ENCODE peak calls at places on chromosomes 2 and 18, in four cellular contexts. S, E, P and K are unnamed samples.

GRCh38 chr2:127219716-127220090 is 396 bp downstream of the CYP27C1 start:
- DNase-seq in S (no peak), E (no peak), P (no peak), K (no peak)

GRCh38 chr2:9914384-9915065 is 37.0 kb upstream of the GRHL1 start:
- DNase-seq in P (no peak), E (no peak), S (peak; percentile 68), K (no peak)

GRCh38 chr2:239369631-239370161 is 31.1 kb downstream of the HDAC4 start:
- DNase-seq in P (no peak), E (peak; percentile 13), S (no peak), K (peak; percentile 50)

GRCh38 chr18:61973273-61974115 is 80.7 kb upstream of the RNF152 start:
- DNase-seq in E (no peak), S (no peak), P (no peak), K (no peak)

GRCh38 chr2:35298493-35298892 is 1057.1 kb upstream of the CRIM1 start:
- DNase-seq in E (no peak), P (no peak), S (peak; percentile 24), K (no peak)

GRCh38 chr2:88669371-88670214 is 21.9 kb upstream of the RPIA start:
- DNase-seq in S (peak; percentile 60), P (no peak), E (no peak), K (no peak)

GRCh38 chr2:216279011-216279410 is 93.3 kb downstream of the MARCHF4 start:
- DNase-seq in E (no peak), S (peak; percentile 42), P (no peak), K (no peak)

GRCh38 chr2:39584283-39584972 is 81.3 kb upstream of the TMEM178A start:
- DNase-seq in P (no peak), E (no peak), S (peak; percentile 75), K (no peak)

GRCh38 chr2:162022290-162022945 is 51.6 kb downstream of the DPP4 start:
- DNase-seq in E (no peak), S (peak; percentile 34), P (no peak), K (no peak)

GRCh38 chr2:221567231-221567760 is 4.8 kb downstream of the EPHA4 start:
- DNase-seq in E (no peak), P (no peak), S (no peak), K (no peak)

GRCh38 chr2:221562226-221562625 is 9.9 kb downstream of the EPHA4 start:
- DNase-seq in P (no peak), S (no peak), E (no peak), K (no peak)

GRCh38 chr2:221563601-221564000 is 8.5 kb downstream of the EPHA4 start:
- DNase-seq in P (no peak), E (no peak), S (no peak), K (no peak)

GRCh38 chr2:221558107-221558506 is 14.0 kb downstream of the EPHA4 start:
- DNase-seq in E (no peak), P (no peak), S (no peak), K (no peak)

DNA sequence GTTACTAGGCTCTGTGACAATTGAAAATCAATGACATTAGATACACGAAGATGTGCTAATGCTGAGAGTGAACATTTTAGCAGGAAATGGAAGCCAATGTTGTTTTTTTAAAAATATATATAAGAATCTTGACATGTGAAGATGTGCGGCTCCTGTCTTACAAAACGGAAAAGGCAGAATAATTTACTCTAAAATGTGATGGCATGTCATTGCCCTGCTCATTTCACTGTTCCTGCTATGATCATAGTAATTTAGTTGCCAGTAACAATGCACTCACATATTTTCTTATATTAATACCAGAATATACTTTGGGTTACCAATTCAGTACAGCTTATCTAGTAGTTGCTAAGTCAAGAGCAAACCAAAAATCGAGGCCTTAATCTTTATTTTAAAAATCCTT is 10.3 kb downstream of the EPHA4 start:
- DNase-seq in S (no peak), E (no peak), P (no peak), K (no peak)
- TF ChIP-seq CTCF in S (no peak), E (no peak), P (no peak), K (no peak)

GRCh38 chr2:130372833-130373807 is 17.3 kb downstream of the PTPN18 start:
- DNase-seq in P (no peak), S (no peak), E (no peak), K (no peak)
- H3K4me3 ChIP-seq in P (peak overlapping the region; percentile 87), S (peak overlapping the region; percentile 69), E (peak overlapping the region; percentile 74), K (peak overlapping the region; percentile 77)

GRCh38 chr18:44723366-44723765 is 42.7 kb downstream of the SETBP1 start:
- DNase-seq in P (no peak), E (no peak), S (no peak), K (no peak)
- TF ChIP-seq CTCF in P (no peak), E (no peak), S (no peak), K (no peak)

DNA sequence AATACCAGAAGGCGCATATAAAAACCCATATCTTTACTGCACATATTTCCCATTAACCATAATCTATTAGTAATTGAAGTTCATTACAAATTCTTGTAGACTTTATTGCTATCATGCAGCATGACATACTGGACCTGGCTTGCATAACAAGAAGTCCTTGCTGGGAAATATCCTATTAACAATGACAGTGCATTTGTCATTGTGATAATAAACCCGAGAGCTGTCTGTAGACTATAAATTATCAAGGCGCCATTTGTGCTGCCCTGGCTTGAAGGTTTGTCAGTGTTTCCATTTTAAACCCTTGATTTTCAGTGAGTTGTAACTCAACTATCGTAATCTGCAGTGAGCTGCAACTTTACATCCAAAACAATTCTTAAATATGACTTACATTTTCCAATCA is 59.0 kb downstream of the HNMT start:
- DNase-seq in E (no peak), S (no peak), P (no peak), K (no peak)
- H3K4me3 ChIP-seq in E (no peak overlapping the region), S (no peak overlapping the region), P (no peak overlapping the region), K (no peak overlapping the region)

DNA sequence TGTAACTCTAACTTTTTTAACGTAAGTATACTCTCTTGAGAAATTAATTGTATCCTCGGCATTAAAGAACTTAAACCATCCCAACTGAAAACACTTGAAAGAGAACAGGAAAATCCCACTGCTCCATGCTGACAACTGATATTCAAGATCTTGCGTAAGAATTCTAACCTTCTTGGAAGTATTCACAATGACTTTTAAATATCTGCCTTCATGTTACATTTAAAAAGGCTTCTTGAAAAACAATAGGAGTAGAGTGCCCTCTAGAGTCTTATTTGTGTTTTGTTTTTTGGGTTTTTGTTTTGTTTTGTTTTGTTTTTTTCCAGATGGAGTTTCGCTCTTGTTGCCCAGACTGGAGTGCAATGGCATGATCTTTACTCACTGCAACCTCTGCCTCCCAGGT is 65.4 kb upstream of the DNAJC10 start:
- DNase-seq in E (no peak), S (peak; percentile 86), P (no peak), K (no peak)
- TF ChIP-seq CTCF in E (peak; percentile 50), S (peak; percentile 33), P (peak; percentile 84), K (peak; percentile 26)